ENCODE peak calls at places on chromosome 19, in ten cellular contexts. S is cardiac muscle cell; W is bronchial epithelial cell; O is activated CD4-positive, CD25-positive, alpha-beta regulatory T cell; F is activated T-cell treated with anti-CD3 and anti-CD28 coated beads, Interleukin-2, amount 50 U/mL, for 72 hours; D is stimulated activated CD4-positive, alpha-beta T cell treated with anti-CD3 and anti-CD28 coated beads, Interleukin-15, amount 100 ng/mL, for 1 hour; H is ascending aorta; G is fibroblast of the aortic adventitia; V is neural progenitor cell; C is mucosa of descending colon. U is an unnamed sample.

GRCh38 chr19:47523473-47523872 is 8.6 kb upstream of the NAPA start:
- DNase-seq in W (no peak), O (no peak), D (no peak), V (no peak), H (no peak), C (peak), F (no peak), G (no peak), S (no peak), U (no peak)

GRCh38 chr19:7926727-7927604 is 1.0 kb upstream of the CTXN1 start:
- DNase-seq in C (no peak), D (no peak), G (no peak), F (no peak), V (no peak), S (no peak), W (no peak), O (no peak), H (no peak), U (no peak)

GRCh38 chr19:16949496-16950023 is 60.8 kb downstream of the F2RL3 start:
- DNase-seq in O (no peak), W (no peak), H (no peak), G (no peak), F (no peak), V (no peak), D (no peak), C (no peak), S (no peak), U (no peak)

GRCh38 chr19:35204799-35205732 is 23.5 kb downstream of the FAM187B start:
- DNase-seq in G (no peak), D (no peak), S (no peak), W (no peak), C (peak), V (no peak), O (no peak), H (no peak), F (no peak), U (no peak)

GRCh38 chr19:17946965-17947784 is 14.4 kb downstream of the CCDC124 start:
- DNase-seq in G (no peak), S (no peak), V (no peak), W (no peak), F (peak), C (no peak), H (no peak), O (no peak), D (no peak), U (no peak)

GRCh38 chr19:49985926-49986325 is 25.0 kb upstream of the SIGLEC11 start:
- DNase-seq in F (no peak), O (no peak), S (no peak), W (no peak), G (no peak), C (no peak), V (no peak), D (no peak), H (no peak), U (no peak)

GRCh38 chr19:13155472-13156284 is 5.5 kb downstream of the IER2 start:
- DNase-seq in O (no peak), V (peak), S (peak), W (peak), H (peak), G (peak), C (peak), D (peak), F (peak), U (peak)

GRCh38 chr19:49473868-49474544 is at the start of gene FLT3LG:
- DNase-seq in V (peak), F (peak), O (peak), W (no peak), G (peak), S (peak), C (peak), D (peak), H (peak), U (peak)

GRCh38 chr19:11479470-11480080 is 1.3 kb downstream of the ELAVL3 start:
- DNase-seq in V (peak), G (no peak), S (peak), H (no peak), C (peak), O (no peak), D (no peak), F (peak), W (no peak), U (peak)

GRCh38 chr19:55248704-55249103 is 10.1 kb downstream of the PPP6R1 start:
- DNase-seq in O (no peak), F (no peak), D (no peak), C (no peak), W (no peak), G (no peak), V (no peak), S (no peak), H (no peak), U (no peak)

GRCh38 chr19:39218230-39219007 is 14.4 kb upstream of the SYCN start:
- DNase-seq in C (no peak), G (no peak), W (no peak), D (no peak), H (no peak), O (no peak), S (no peak), F (no peak), V (no peak), U (no peak)

GRCh38 chr19:40416918-40417713 is 3.9 kb upstream of the PRX start:
- DNase-seq in S (no peak), F (no peak), V (no peak), D (no peak), W (peak), C (peak), G (no peak), H (no peak), O (no peak), U (peak)

GRCh38 chr19:19711934-19712828 is 20.7 kb downstream of the ZNF14 start:
- DNase-seq in H (no peak), V (no peak), G (no peak), O (no peak), D (no peak), S (no peak), F (no peak), W (no peak), C (no peak), U (no peak)

GRCh38 chr19:10812902-10813404 is 23.1 kb downstream of the TMED1 start:
- DNase-seq in O (no peak), D (no peak), C (peak), S (no peak), W (peak), H (peak), G (peak), F (peak), V (no peak), U (peak)

GRCh38 chr19:47680858-47681332 is 32.3 kb upstream of the EHD2 start:
- DNase-seq in D (no peak), F (no peak), W (no peak), V (no peak), S (no peak), G (no peak), H (no peak), C (no peak), O (no peak), U (no peak)

GRCh38 chr19:42150940-42151339 is 18.7 kb upstream of the POU2F2 start:
- DNase-seq in G (no peak), C (no peak), D (no peak), S (no peak), F (no peak), O (no peak), V (peak), H (no peak), W (no peak), U (no peak)

U was measured in Daoy.